ENCODE peak calls at places on chromosome X, in six cellular contexts. V is fibroblast of lung, Q is neural progenitor cell, B is IMR-90, A is GM23248, T is neuronal stem cell. G is an unnamed sample.

GRCh38 chrX:122046226-122046625 is 998.8 kb downstream of the GLUD2 start:
- DNase-seq in B (no peak), A (no peak), T (no peak), Q (no peak), V (no peak), G (peak; percentile 38)

GRCh38 chrX:103467156-103467555 is 52.1 kb downstream of the RAB40A start:
- DNase-seq in Q (no peak), V (no peak), B (peak; percentile 66), T (no peak), A (peak; percentile 26), G (no peak)

GRCh38 chrX:132875705-132876508 is 82.5 kb downstream of the HS6ST2 start:
- DNase-seq in V (no peak), T (no peak), A (no peak), B (no peak), Q (peak; percentile 15), G (no peak)

GRCh38 chrX:21926527-21927278 is 13.8 kb upstream of the SMS start:
- DNase-seq in T (no peak), B (peak; percentile 99), Q (no peak), A (peak; percentile 93), V (peak; percentile 97), G (no peak)

GRCh38 chrX:133171962-133172708 is 46.0 kb downstream of the TFDP3 start:
- DNase-seq in B (no peak), A (peak; percentile 16), V (no peak), T (peak; percentile 3), Q (peak; percentile 16), G (no peak)

GRCh38 chrX:46582325-46582724 is 8.8 kb downstream of the CHST7 start:
- DNase-seq in B (peak; percentile 41), A (peak; percentile 67), T (no peak), V (peak; percentile 75), Q (no peak), G (no peak)

GRCh38 chrX:13898084-13898483 is 81.2 kb upstream of the GPM6B start:
- DNase-seq in T (no peak), A (peak; percentile 6), Q (peak; percentile 27), B (peak; percentile 22), V (no peak), G (no peak)

GRCh38 chrX:102345916-102346315 is 93.9 kb downstream of the NXF2B start:
- DNase-seq in Q (peak; percentile 63), B (peak; percentile 34), T (peak; percentile 31), V (peak; percentile 11), A (peak; percentile 39), G (no peak)

GRCh38 chrX:38701073-38701472 is 100.2 kb upstream of the MID1IP1 start:
- DNase-seq in V (peak; percentile 13), A (no peak), T (no peak), B (no peak), Q (no peak), G (no peak)

GRCh38 chrX:110987292-110987691 is 108.7 kb upstream of the PAK3 start:
- DNase-seq in Q (no peak), A (peak; percentile 6), B (no peak), T (no peak), V (no peak), G (no peak)

GRCh38 chrX:6225307-6226052 is 3.2 kb downstream of the NLGN4X start:
- DNase-seq in Q (peak; percentile 26), B (no peak), T (peak; percentile 0), A (no peak), V (peak; percentile 13), G (no peak)

GRCh38 chrX:47643926-47644325 is 6.4 kb downstream of the ELK1 start:
- DNase-seq in T (no peak), A (peak; percentile 41), V (peak; percentile 21), Q (peak; percentile 36), B (peak; percentile 47), G (no peak)

GRCh38 chrX:131845201-131845600 is 177.9 kb upstream of the STK26 start:
- DNase-seq in Q (no peak), A (no peak), V (no peak), B (no peak), T (no peak), G (no peak)

GRCh38 chrX:113644426-113644825 is 803.8 kb upstream of the AMOT start:
- DNase-seq in V (peak; percentile 73), Q (no peak), T (no peak), B (no peak), A (peak; percentile 74), G (no peak)

GRCh38 chrX:110322603-110323002 is 4.7 kb upstream of the AMMECR1 start:
- DNase-seq in Q (no peak), A (peak; percentile 56), T (no peak), B (peak; percentile 28), V (peak; percentile 23), G (no peak)

GRCh38 chrX:16869393-16870094 is 618 bp downstream of the RBBP7 start:
- DNase-seq in B (peak; percentile 18), V (no peak), T (peak; percentile 17), Q (peak; percentile 87), A (peak; percentile 58), G (peak; percentile 80)

GRCh38 chrX:80331285-80331684 is 89.0 kb upstream of the TENT5D start:
- DNase-seq in Q (no peak), V (no peak), T (no peak), A (no peak), B (no peak), G (no peak)

GRCh38 chrX:80334583-80334982 is 85.7 kb upstream of the TENT5D start:
- DNase-seq in Q (peak; percentile 1), B (no peak), T (no peak), V (no peak), A (no peak), G (no peak)

GRCh38 chrX:80335062-80335830 is 85.0 kb upstream of the TENT5D start:
- DNase-seq in V (no peak), T (peak; percentile 3), A (peak; percentile 21), Q (peak; percentile 76), B (no peak), G (peak; percentile 80)
- H3K4me3 ChIP-seq in V (no peak overlapping the region), T (peak overlapping the region; percentile 86), A (no peak overlapping the region), Q (peak overlapping the region; percentile 48), B (no peak overlapping the region), G (peak overlapping the region; percentile 60)

DNA sequence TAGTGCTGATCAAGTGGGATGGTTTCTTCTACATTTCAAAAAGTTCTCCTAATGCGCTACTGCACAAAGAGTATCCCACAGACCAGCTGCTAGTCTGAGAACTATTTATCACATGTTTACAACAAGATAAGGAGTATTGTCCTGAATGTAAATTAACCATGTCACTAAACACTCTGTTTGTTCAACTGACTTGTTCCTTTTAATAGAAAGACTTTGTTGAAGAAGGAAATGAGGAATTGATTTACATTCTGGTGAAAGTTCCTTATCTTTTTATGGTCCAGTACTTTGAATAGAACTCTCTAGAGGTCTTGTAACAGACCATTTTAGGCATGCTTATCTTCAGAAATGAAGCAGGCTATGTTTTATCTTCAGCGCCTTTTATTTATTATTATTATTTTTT is 67.3 kb upstream of the IL13RA1 start:
- DNase-seq in V (no peak), Q (no peak), B (no peak), A (no peak), T (no peak), G (no peak)
- H3K9ac ChIP-seq in V (no peak overlapping the region), Q (no peak overlapping the region), B (no peak overlapping the region), A (no peak overlapping the region), T (no peak overlapping the region), G (no peak overlapping the region)

DNA sequence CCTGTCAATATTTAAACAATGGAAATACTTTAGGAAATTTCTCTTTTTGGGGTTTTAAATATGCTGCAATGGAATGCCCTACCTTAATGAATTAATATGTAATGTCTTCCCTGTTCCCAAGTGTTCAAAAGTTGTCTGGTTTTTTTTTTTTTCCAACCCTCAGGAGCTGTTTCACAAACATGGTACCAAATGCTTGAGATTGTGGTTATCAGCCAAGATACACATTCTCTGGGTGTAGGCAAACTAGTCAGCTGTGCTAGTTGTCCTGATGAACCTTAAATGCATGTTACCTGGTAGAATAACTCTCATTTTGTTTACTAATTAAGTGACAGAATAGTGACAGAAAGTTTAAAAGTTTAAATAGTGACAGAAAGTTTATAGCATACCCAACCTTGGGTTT is 50.7 kb downstream of the FHL1 start:
- DNase-seq in B (no peak), V (peak; percentile 35), T (no peak), A (no peak), Q (no peak), G (no peak)
- H3K4me3 ChIP-seq in B (no peak overlapping the region), V (no peak overlapping the region), T (no peak overlapping the region), A (no peak overlapping the region), Q (no peak overlapping the region), G (no peak overlapping the region)

GRCh38 chrX:25005034-25005381 is 10.8 kb downstream of the ARX start:
- DNase-seq in T (no peak), A (no peak), V (no peak), Q (no peak), B (no peak), G (no peak)

GRCh38 chrX:25004040-25004439 is 11.7 kb downstream of the ARX start:
- DNase-seq in Q (peak; percentile 35), V (no peak), A (no peak), T (no peak), B (no peak), G (no peak)

GRCh38 chrX:25003066-25003849 is 12.5 kb downstream of the ARX start:
- DNase-seq in B (no peak), A (no peak), T (no peak), Q (peak; percentile 67), V (no peak), G (peak; percentile 41)

GRCh38 chrX:25005382-25006185 is 10.2 kb downstream of the ARX start:
- DNase-seq in V (no peak), B (no peak), A (peak; percentile 26), Q (peak; percentile 53), T (no peak), G (no peak)

DNA sequence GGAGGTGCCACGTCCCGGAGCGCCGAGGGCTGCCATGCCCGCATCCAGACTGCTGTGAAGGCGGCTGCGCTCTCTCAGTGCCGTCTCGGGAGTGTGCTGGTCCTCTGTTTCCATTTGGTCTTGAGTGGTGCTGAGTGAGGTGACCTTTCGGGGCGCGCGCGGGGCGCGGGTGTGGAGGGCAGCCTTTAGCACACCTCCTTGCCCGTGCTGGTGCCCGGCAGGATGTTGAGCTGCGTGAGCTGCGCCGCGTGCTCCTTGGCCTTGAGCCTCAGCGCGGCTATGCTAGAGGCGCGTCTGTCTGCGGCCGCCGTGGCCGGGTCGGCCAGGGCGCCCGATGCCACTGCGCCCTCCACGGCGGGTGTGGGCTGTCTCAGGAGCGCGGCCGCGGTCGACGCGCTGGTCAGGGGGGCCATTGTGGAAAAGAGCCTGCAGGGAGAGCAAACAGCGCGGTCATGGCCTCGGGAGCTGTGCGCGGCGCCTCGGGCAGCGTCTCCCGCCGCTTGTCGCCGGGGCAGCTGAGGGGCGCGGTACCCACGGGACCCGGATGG is 11.2 kb downstream of the ARX start:
- DNase-seq in B (no peak), Q (peak; percentile 47), A (no peak), V (no peak), T (no peak), G (no peak)
- H3K9ac ChIP-seq in B (no peak overlapping the region), Q (no peak overlapping the region), A (no peak overlapping the region), V (no peak overlapping the region), T (no peak overlapping the region), G (no peak overlapping the region)

G was measured in kidney.